ENCODE peak calls at places on chromosomes 16 and 17, in six cellular contexts. L is SK-N-SH; S is esophagus squamous epithelium; K is HCT116; N is pancreas; Q is CD8-positive, alpha-beta T cell. H is an unnamed sample.
A peak's percentile ranks its signal among the peaks of the same experiment; 100 is the strongest.

GRCh38 chr16:81567987-81568748 is 123.6 kb downstream of the CMIP start:
- DNase-seq in K (no peak), N (peak; percentile 58), L (no peak), Q (no peak), S (no peak), H (no peak)

GRCh38 chr17:34206569-34206968 is 48.5 kb upstream of the CCL2 start:
- DNase-seq in L (no peak), N (no peak), K (no peak), S (no peak), Q (no peak), H (no peak)

GRCh38 chr16:23679274-23679985 is 741 bp downstream of the PLK1 start:
- DNase-seq in L (peak; percentile 71), Q (no peak), N (no peak), K (no peak), S (no peak), H (no peak)

GRCh38 chr16:82638095-82638798 is 11.5 kb downstream of the CDH13 start:
- DNase-seq in Q (no peak), N (no peak), L (no peak), K (no peak), S (no peak), H (no peak)

GRCh38 chr16:87017388-87018012 is 299.7 kb downstream of the C16orf95 start:
- DNase-seq in Q (no peak), K (peak; percentile 80), S (no peak), N (no peak), L (no peak), H (no peak)

GRCh38 chr16:80167657-80168056 is 373.1 kb upstream of the DYNLRB2 start:
- DNase-seq in K (no peak), L (no peak), S (no peak), Q (no peak), N (no peak), H (no peak)

GRCh38 chr16:66988197-66988788 is at the start of gene CES4A:
- DNase-seq in L (no peak), N (no peak), S (no peak), Q (no peak), K (no peak), H (no peak)

GRCh38 chr16:47990676-47991075 is 165.1 kb downstream of the ABCC12 start:
- DNase-seq in S (no peak), Q (no peak), K (no peak), N (no peak), L (no peak), H (no peak)

GRCh38 chr17:81027591-81028505 is 7.1 kb upstream of the BAIAP2 start:
- DNase-seq in N (no peak), L (peak; percentile 68), K (no peak), Q (no peak), S (no peak), H (no peak)

GRCh38 chr17:75842963-75843576 is 1.1 kb downstream of the UNC13D start:
- DNase-seq in K (no peak), L (no peak), Q (no peak), N (no peak), S (no peak), H (no peak)

GRCh38 chr17:48551601-48552452 is 6.9 kb upstream of the HOXB2 start:
- DNase-seq in S (no peak), K (no peak), N (no peak), Q (no peak), L (no peak), H (no peak)

GRCh38 chr16:76583466-76583865 is 306.3 kb downstream of the CNTNAP4 start:
- DNase-seq in N (peak; percentile 8), K (no peak), Q (no peak), S (no peak), L (peak; percentile 55), H (peak; percentile 22)

GRCh38 chr17:4598776-4599504 is 14.6 kb downstream of the SMTNL2 start:
- DNase-seq in S (no peak), K (no peak), L (peak; percentile 27), N (no peak), Q (no peak), H (peak; percentile 77)

GRCh38 chr17:79949646-79950292 is 85.9 kb downstream of the TBC1D16 start:
- DNase-seq in L (peak; percentile 33), Q (no peak), N (peak; percentile 9), S (no peak), K (no peak), H (peak; percentile 6)

GRCh38 chr17:77427471-77427991 is 286.8 kb downstream of the SEC14L1 start:
- DNase-seq in N (no peak), K (no peak), S (no peak), L (peak; percentile 52), Q (no peak), H (peak; percentile 66)

GRCh38 chr17:75130632-75131277 is 787 bp downstream of the NT5C start:
- DNase-seq in L (peak; percentile 91), S (no peak), N (peak; percentile 45), Q (peak; percentile 66), K (peak; percentile 69), H (peak; percentile 45)

GRCh38 chr16:75820672-75821071 is 94.4 kb upstream of the CPHXL start:
- DNase-seq in L (no peak), Q (no peak), K (no peak), N (no peak), S (no peak), H (no peak)

GRCh38 chr16:31199430-31200041 is 3.0 kb downstream of the PYCARD start:
- DNase-seq in K (no peak), L (no peak), S (no peak), N (no peak), Q (no peak), H (no peak)

DNA sequence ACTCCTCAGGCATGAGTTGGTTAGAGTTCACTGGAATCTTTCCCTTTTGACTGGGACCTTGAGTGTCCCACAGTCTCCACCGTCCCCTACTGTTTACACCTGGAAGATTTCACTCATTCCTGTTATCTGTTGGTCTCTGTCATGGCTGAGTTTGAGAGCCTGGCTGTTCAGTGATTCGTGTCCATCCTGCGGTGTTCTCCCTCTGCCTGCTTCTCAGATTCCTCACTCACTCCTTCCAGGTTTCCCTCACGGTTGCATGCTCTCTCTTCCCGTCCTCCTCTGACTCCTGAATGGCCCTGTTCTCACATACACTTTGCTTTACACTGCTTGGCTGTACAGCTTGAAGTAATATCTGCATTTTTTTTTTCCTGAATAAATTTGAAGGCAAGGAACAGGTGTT is 24.5 kb downstream of the OR1D5 start:
- DNase-seq in L (no peak), N (peak; percentile 5), Q (no peak), K (no peak), S (no peak), H (no peak)
- TF ChIP-seq CTCF in L (no peak), N (no peak), Q (no peak), K (no peak), S (no peak), H (no peak)

GRCh38 chr17:63833741-63834373 is 6.4 kb upstream of the FTSJ3 start:
- DNase-seq in L (no peak), N (no peak), K (no peak), Q (no peak), S (no peak), H (no peak)
- H3K36me3 ChIP-seq in L (peaks cover 77% of the 10 kb centered on the region), N (no peaks in the 10 kb centered on the region), K (peaks cover 61% of the 10 kb centered on the region), Q (peaks cover 66% of the 10 kb centered on the region), S (peaks cover 88% of the 10 kb centered on the region), H (peaks cover 85% of the 10 kb centered on the region)

GRCh38 chr17:6856054-6856453 is 24.5 kb upstream of the TEKT1 start:
- DNase-seq in L (no peak), K (no peak), N (no peak), Q (no peak), S (no peak), H (no peak)

GRCh38 chr17:6862122-6862521 is 30.6 kb upstream of the TEKT1 start:
- DNase-seq in K (no peak), Q (no peak), N (no peak), L (no peak), S (no peak), H (no peak)

GRCh38 chr17:6857336-6857735 is 25.8 kb upstream of the TEKT1 start:
- DNase-seq in K (no peak), L (no peak), Q (no peak), N (no peak), S (no peak), H (no peak)

GRCh38 chr17:6853764-6854442 is 22.4 kb upstream of the TEKT1 start:
- DNase-seq in K (peak; percentile 68), Q (peak; percentile 54), L (no peak), S (no peak), N (peak; percentile 22), H (no peak)

DNA sequence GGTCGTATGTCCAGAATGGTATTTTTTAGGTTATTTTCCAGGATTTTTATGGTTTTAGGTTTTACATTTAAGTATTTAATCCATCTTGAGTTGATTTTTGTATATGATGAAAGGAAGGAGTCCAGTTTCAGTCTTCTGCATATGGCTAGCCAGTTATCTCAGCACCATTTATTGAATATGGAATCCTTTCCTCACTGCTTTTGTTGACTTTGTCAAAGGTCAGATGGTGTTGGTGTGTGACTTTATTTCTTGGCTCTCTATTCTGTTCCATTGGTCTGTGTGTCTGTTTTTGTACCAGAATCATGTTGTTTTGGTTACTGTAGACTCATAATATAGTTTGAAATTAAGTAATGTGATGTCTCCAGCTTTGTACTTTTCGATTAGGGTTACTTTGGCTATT is 26.4 kb upstream of the TEKT1 start:
- DNase-seq in N (no peak), S (no peak), Q (no peak), K (no peak), L (no peak), H (no peak)
- H3K4me3 ChIP-seq in N (no peak overlapping the region), S (no peak overlapping the region), Q (no peak overlapping the region), K (no peak overlapping the region), L (no peak overlapping the region), H (no peak overlapping the region)

GRCh38 chr17:38577645-38578173 is 28.0 kb downstream of the SRCIN1 start:
- DNase-seq in S (no peak), K (no peak), N (no peak), L (no peak), Q (no peak), H (no peak)

GRCh38 chr17:38578229-38578628 is 27.5 kb downstream of the SRCIN1 start:
- DNase-seq in L (peak; percentile 84), Q (no peak), S (no peak), N (no peak), K (no peak), H (no peak)

GRCh38 chr17:38582069-38582468 is 23.7 kb downstream of the SRCIN1 start:
- DNase-seq in S (no peak), N (no peak), K (no peak), Q (no peak), L (no peak), H (no peak)

GRCh38 chr17:38578641-38579480 is 26.9 kb downstream of the SRCIN1 start:
- DNase-seq in K (no peak), S (no peak), Q (no peak), N (no peak), L (peak; percentile 58), H (no peak)

DNA sequence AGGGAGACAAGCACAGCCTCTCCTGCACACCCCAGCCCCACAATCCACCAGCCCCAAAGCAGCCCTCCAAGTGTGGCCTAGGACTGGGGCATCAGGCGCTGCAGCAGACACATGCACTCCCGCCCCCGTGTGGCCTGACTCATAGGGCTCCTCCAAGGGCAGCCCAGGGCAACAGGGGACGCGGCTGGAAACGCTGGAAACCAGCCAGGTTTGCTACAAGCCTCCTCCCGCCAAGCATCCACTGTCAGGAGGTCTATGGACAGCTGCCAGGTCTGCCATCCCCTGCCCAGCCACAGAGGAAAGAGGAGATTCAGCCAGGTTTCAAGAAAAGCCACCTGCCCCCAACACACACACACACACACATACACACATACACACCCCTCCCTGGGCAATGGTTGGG is 25.8 kb downstream of the SRCIN1 start:
- DNase-seq in N (peak; percentile 28), L (peak; percentile 94), S (no peak), Q (no peak), K (no peak), H (no peak)
- TF ChIP-seq CTCF in N (no peak), L (peak; percentile 41), S (no peak), Q (no peak), K (no peak), H (peak; percentile 16)

H was measured in left ventricle myocardium inferior.